ENCODE peak calls at places on chromosomes 3 and 15, in eight cellular contexts. G is NCI-H460; R is A549; W is CD4-positive, alpha-beta T cell; F is fibroblast of mammary gland; A is astrocyte of the spinal cord; N is COR-L47; J is sciatic nerve. O is an unnamed sample.

GRCh38 chr3:51568041-51568440 is 29.5 kb downstream of the RAD54L2 start:
- DNase-seq in G (no peak), R (no peak), W (no peak), F (no peak), A (no peak), N (no peak), J (no peak), O (no peak)

GRCh38 chr15:33440911-33441310 is 130.1 kb downstream of the RYR3 start:
- DNase-seq in G (no peak), R (no peak), W (no peak), F (no peak), A (no peak), N (no peak), J (no peak), O (no peak)

GRCh38 chr15:21262851-21263400 is 177.4 kb downstream of the POTEB3 start:
- DNase-seq in G (peak), R (no peak), W (no peak), F (no peak), A (no peak), N (no peak), J (no peak), O (no peak)

GRCh38 chr3:172982731-172983364 is 158.2 kb downstream of the SPATA16 start:
- DNase-seq in G (no peak), R (no peak), W (no peak), F (no peak), A (peak), N (peak), J (no peak), O (no peak)

GRCh38 chr3:30631237-30631961 is 25.0 kb downstream of the TGFBR2 start:
- DNase-seq in G (peak), R (no peak), W (peak), F (peak), A (no peak), N (no peak), J (no peak), O (no peak)

GRCh38 chr15:46713045-46713444 is 1004.3 kb upstream of the SEMA6D start:
- DNase-seq in G (no peak), R (no peak), W (no peak), F (no peak), A (no peak), N (no peak), J (no peak), O (no peak)

GRCh38 chr15:66673410-66674322 is 28.4 kb upstream of the SMAD6 start:
- DNase-seq in G (peak), R (no peak), W (no peak), F (no peak), A (no peak), N (no peak), J (peak), O (no peak)

GRCh38 chr3:139520028-139520737 is 19.4 kb downstream of the RBP1 start:
- DNase-seq in G (no peak), R (peak), W (no peak), F (peak), A (peak), N (no peak), J (no peak), O (no peak)

GRCh38 chr15:81098884-81099601 is 35.0 kb upstream of the CFAP161 start:
- DNase-seq in G (no peak), R (no peak), W (no peak), F (peak), A (no peak), N (no peak), J (no peak), O (no peak)

GRCh38 chr3:48367201-48367600 is 4.8 kb upstream of the FBXW12 start:
- DNase-seq in G (no peak), R (no peak), W (no peak), F (no peak), A (no peak), N (peak), J (no peak), O (no peak)

GRCh38 chr15:39599871-39600270 is 19.0 kb downstream of the THBS1 start:
- DNase-seq in G (no peak), R (no peak), W (no peak), F (peak), A (peak), N (no peak), J (no peak), O (no peak)

GRCh38 chr15:24919446-24919845 is 35.3 kb upstream of the SNRPN start:
- DNase-seq in G (no peak), R (no peak), W (no peak), F (no peak), A (no peak), N (no peak), J (no peak), O (no peak)

O was measured in Panc1.